ENCODE peak calls at places on chromosome 3, in four cellular contexts. O is breast epithelium; M is CD4-positive, alpha-beta T cell; Z is HL-60. K is an unnamed sample.
A peak's percentile ranks its signal among the peaks of the same experiment; 100 is the strongest.

GRCh38 chr3:138265745-138266144 is 63.9 kb downstream of the NME9 start:
- DNase-seq in O (no peak), M (no peak), Z (no peak), K (no peak)

GRCh38 chr3:141610993-141611392 is 124.2 kb downstream of the RASA2 start:
- DNase-seq in O (no peak), M (no peak), Z (no peak), K (no peak)

GRCh38 chr3:23859012-23859743 is 53.4 kb downstream of the UBE2E1 start:
- DNase-seq in O (peak; percentile 79), M (no peak), Z (no peak), K (no peak)

GRCh38 chr3:180744226-180744625 is 64.9 kb upstream of the CCDC39 start:
- DNase-seq in O (no peak), M (no peak), Z (no peak), K (no peak)

GRCh38 chr3:15601399-15602145 is at the start of the genes BTD and HACL1:
- DNase-seq in O (peak; percentile 99), M (peak; percentile 97), Z (peak; percentile 99), K (peak; percentile 97)

GRCh38 chr3:116939091-116939490 is 229.5 kb downstream of the TUSC7 start:
- DNase-seq in O (no peak), M (no peak), Z (no peak), K (no peak)

GRCh38 chr3:139941580-139941979 is 6.6 kb downstream of the CLSTN2 start:
- DNase-seq in O (no peak), M (no peak), Z (no peak), K (no peak)

GRCh38 chr3:194730369-194730768 is 44.7 kb downstream of the FAM43A start:
- DNase-seq in O (no peak), M (no peak), Z (no peak), K (no peak)

GRCh38 chr3:177448987-177449975 is 252.0 kb upstream of the TBL1XR1 start:
- DNase-seq in O (peak; percentile 73), M (no peak), Z (peak; percentile 91), K (peak; percentile 78)

GRCh38 chr3:106212658-106213222 is 343.9 kb upstream of the CBLB start:
- DNase-seq in O (no peak), M (no peak), Z (no peak), K (no peak)

GRCh38 chr3:179768080-179768479 is 115.2 kb downstream of the USP13 start:
- DNase-seq in O (no peak), M (no peak), Z (peak; percentile 6), K (no peak)

GRCh38 chr3:132245547-132245946 is 71.7 kb upstream of the ACP3 start:
- DNase-seq in O (peak; percentile 20), M (no peak), Z (peak; percentile 48), K (no peak)

GRCh38 chr3:96776818-96777217 is 37.6 kb upstream of the EPHA6 start:
- DNase-seq in O (no peak), M (no peak), Z (no peak), K (no peak)

GRCh38 chr3:96779810-96780209 is 34.6 kb upstream of the EPHA6 start:
- DNase-seq in O (no peak), M (no peak), Z (no peak), K (no peak)
- TF ChIP-seq CTCF in O (no peak), M (no peak), Z (no peak), K (no peak)

DNA sequence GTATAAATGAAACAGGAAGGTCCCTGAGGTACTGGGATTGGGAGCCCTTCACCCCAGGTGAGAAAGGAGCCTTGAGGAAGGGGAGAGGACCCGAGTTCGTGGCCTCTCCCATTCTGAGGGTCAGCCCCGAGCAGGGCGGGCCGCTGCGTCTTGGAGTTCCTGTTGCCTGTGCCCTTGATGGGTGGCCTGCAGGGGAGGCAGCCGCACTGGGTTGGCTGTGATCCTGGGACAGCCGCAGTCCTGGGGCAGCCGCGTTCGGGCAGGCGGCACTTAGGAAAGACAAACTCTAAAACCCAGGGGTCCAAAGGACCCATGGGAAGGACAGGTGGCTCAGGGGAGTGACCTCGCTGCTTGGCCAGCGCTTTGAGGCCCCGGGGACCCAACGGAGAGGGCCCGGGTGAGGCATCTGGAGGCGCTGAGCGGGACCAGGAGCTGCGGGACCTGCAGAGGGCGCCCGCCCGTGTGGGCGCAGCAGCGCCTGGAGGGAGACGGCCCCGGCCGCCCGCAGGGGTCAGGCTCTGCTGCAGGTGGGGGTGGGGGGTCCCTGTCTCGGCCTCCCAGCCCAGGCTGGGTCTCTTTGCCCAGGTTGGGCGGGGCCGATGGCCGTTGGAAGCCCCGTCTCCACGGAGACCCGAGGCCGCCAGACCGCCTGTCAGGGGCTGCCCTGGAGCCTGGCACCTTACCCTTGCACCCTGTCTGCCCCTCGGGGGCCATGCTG is 65.1 kb downstream of the HMCES start:
- DNase-seq in O (no peak), M (peak; percentile 16), Z (peak; percentile 36), K (no peak)
- TF ChIP-seq CTCF in O (no peak), M (peak; percentile 19), Z (peak; percentile 53), K (peak; percentile 79)

DNA sequence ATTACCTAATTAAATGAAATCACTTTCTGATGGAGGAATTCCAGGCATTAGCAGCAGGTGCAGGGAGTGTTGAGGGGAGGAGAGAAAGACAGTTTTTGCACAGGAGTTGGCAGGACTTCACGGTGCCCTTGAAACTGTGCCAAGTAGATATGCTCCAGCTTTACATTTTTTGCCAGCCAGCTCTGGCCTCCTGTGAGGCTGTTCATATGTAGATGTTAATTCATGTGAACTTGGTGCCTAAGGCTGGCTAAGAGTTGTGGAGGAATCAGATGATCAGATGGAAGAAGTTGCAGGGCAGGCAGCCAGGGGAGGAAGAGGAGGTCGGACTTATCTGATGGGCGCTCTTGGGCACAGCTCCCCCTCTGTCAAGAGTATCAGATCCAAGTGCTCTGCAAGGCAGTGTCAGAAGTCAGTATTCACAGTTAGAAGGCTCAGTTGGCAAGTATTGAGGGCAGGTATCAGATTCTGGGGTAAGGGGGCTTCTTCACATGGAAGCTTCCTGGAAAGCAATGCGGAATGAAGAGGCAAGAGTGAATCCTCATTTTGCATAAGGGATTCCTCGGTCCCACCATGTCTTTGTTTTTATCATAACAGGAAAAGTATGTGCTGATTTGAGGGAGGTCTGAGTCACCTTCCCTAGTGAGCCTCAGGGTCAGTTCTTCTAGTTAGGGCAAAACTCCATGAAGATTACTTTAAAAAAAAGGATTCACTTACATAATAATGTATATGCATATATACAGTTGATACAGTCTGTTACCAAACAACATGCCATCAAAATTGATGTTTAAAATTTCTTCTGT is 172.6 kb upstream of the UMPS start:
- DNase-seq in O (no peak), M (no peak), Z (no peak), K (no peak)
- TF ChIP-seq CTCF in O (no peak), M (no peak), Z (no peak), K (no peak)

GRCh38 chr3:143881102-143881501 is 32.8 kb upstream of the SLC9A9 start:
- DNase-seq in O (no peak), M (no peak), Z (no peak), K (peak; percentile 48)
- TF ChIP-seq CTCF in O (no peak), M (no peak), Z (no peak), K (no peak)

GRCh38 chr3:134527037-134527436 is 41.2 kb downstream of the CEP63 start:
- DNase-seq in O (no peak), M (no peak), Z (peak; percentile 17), K (no peak)
- TF ChIP-seq CTCF in O (no peak), M (no peak), Z (no peak), K (peak; percentile 44)